ENCODE peak calls at places on chromosomes 6 and 20, in five cellular contexts. O is PC-9, V is fibroblast of lung, K is OCI-LY7, H is colonic mucosa. R is an unnamed sample.

GRCh38 chr6:108492131-108492766 is 68.5 kb upstream of the FOXO3 start:
- DNase-seq in O (peak; percentile 1), V (peak; percentile 54), K (peak; percentile 49), H (no peak), R (peak; percentile 15)

GRCh38 chr6:151616091-151616513 is 122.3 kb downstream of the CCDC170 start:
- DNase-seq in O (no peak), V (no peak), K (no peak), H (no peak), R (no peak)

GRCh38 chr6:81401970-81402690 is 350.4 kb downstream of the TENT5A start:
- DNase-seq in O (no peak), V (peak; percentile 90), K (no peak), H (no peak), R (peak; percentile 65)

GRCh38 chr6:99745651-99746050 is 139.0 kb downstream of the PRDM13 start:
- DNase-seq in O (peak; percentile 16), V (peak; percentile 37), K (no peak), H (no peak), R (peak; percentile 24)

GRCh38 chr6:27836783-27837635 is 75.2 kb downstream of the OR2B2 start:
- DNase-seq in O (no peak), V (peak; percentile 86), K (peak; percentile 91), H (peak; percentile 85), R (peak; percentile 92)

GRCh38 chr20:53138454-53139291 is 166.5 kb downstream of the TSHZ2 start:
- DNase-seq in O (no peak), V (peak; percentile 23), K (peak; percentile 52), H (no peak), R (no peak)

GRCh38 chr6:40597301-40597700 is 10.1 kb upstream of the LRFN2 start:
- DNase-seq in O (no peak), V (no peak), K (no peak), H (no peak), R (no peak)

GRCh38 chr6:111861321-111861938 is 11.8 kb downstream of the FYN start:
- DNase-seq in O (no peak), V (no peak), K (no peak), H (no peak), R (no peak)

GRCh38 chr20:25280051-25280573 is 32.2 kb downstream of the PYGB start:
- DNase-seq in O (no peak), V (no peak), K (peak; percentile 40), H (no peak), R (no peak)
- TF ChIP-seq CTCF in O (no peak), V (no peak), K (no peak), H (no peak), R (no peak)

GRCh38 chr6:157471077-157471686 is 90.2 kb downstream of the ZDHHC14 start:
- DNase-seq in O (no peak), V (no peak), K (no peak), H (no peak), R (no peak)
- TF ChIP-seq CTCF in O (no peak), V (no peak), K (no peak), H (no peak), R (no peak)

GRCh38 chr6:113122060-113122459 is 735.1 kb upstream of the MARCKS start:
- DNase-seq in O (peak; percentile 62), V (peak; percentile 99), K (no peak), H (no peak), R (peak; percentile 90)
- TF ChIP-seq CTCF in O (peak; percentile 63), V (no peak), K (no peak), H (no peak), R (peak; percentile 72)

GRCh38 chr6:137488736-137489409 is 5.3 kb downstream of the OLIG3 start:
- DNase-seq in O (no peak), V (no peak), K (no peak), H (no peak), R (no peak)
- TF ChIP-seq CTCF in O (no peak), V (no peak), K (no peak), H (no peak), R (no peak)

DNA sequence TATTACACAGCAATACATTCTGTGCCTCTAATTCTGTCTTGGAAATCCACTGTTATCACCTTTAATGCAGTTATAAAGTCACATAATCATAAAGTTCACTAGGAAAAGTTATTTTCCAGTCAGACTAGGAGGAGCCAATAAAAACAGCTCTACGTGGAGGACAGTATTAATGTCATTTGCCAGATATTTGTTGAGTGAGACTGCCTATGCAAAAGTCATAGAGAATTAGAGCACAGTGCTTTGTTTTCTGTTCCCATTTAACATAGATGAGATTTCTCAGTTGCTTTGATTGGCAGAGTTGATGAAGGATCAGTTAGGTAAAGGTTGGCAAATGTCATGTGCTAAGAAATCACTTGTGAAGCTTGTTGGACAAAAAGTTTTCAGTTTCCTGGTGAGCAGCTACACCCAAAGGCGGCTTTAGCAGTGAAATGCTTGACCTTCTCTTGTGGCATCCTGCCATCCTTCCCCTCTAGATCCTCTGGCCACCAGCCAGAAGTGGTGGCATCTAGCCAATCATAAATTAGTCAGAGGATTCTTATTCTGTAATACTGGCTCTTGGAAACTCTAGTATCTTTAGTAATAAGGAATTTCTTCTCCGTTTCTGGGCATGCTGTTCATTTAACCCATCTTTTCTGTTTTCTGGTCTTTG is 37.0 kb downstream of the BCKDHB start:
- DNase-seq in O (peak; percentile 88), V (peak; percentile 88), K (no peak), H (peak; percentile 66), R (peak; percentile 86)
- TF ChIP-seq CTCF in O (no peak), V (no peak), K (no peak), H (no peak), R (no peak)

DNA sequence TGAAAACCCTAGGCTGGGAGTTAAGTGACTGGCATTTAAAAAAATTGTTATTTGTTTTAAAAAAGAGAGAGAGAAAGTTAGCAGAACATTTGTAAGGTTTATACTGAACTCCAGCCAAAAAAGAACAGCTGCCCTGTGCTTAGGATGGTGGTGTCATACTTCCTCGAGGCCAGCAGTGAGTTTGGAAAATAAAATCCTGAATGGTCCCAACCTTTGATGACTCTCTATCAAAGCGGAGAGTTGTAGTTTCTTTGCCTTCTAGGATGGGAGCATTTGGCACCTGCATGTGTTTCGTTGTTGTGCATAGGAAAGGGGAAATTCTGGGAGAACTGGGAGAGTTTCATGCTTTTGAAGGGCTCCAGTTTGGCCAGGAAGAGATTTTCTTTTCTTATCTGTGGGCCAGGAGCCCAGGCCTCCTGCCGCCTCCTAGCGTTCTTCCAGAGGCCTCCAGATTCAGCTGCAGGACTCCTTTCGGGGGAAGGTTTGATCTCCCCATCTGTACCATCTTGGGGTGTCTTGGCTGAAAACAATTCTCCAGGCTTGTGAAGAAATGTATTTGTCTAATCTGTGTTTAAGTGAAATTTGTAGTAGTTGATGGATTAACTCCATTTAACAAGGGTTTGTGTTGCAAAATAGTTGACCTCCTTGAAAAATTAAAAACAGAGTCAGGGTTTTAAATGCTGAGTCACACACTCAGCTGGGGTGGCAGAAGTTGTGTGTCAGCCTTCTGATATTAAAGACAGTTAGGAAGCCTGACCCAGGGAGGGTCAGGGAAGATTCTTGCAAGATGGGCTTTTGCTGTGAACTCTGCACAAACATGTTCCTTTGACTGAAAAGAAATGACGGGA is 63.4 kb downstream of the TXNDC5 start:
- DNase-seq in O (no peak), V (peak; percentile 50), K (no peak), H (no peak), R (no peak)
- TF ChIP-seq CTCF in O (no peak), V (peak; percentile 29), K (no peak), H (no peak), R (no peak)

GRCh38 chr6:26543953-26544352 is 5.8 kb downstream of the HMGN4 start:
- DNase-seq in O (no peak), V (no peak), K (peak; percentile 48), H (no peak), R (no peak)
- TF ChIP-seq CTCF in O (peak; percentile 41), V (peak; percentile 28), K (peak; percentile 75), H (no peak), R (peak; percentile 68)

DNA sequence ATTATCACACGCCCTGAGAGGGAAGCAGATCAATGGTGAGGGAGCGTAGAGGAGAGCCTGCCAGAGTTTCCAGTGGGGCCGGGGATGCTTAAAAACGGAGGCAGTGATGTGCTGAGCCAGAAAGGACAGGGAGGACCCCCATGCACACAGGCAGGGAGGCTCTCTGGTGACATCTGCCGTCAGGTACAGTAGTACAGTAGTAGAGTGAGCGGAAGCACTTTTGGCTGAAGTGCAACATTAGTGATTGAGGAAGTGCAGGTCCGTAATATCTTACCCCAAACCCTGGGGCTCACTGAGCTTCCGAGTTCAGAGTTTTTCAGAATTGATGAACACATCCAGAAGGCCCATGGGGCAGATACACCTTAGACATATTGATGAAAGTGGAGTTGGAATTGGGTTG is 42.1 kb downstream of the GFRA4 start:
- DNase-seq in O (no peak), V (no peak), K (peak; percentile 12), H (no peak), R (no peak)
- TF ChIP-seq CTCF in O (no peak), V (no peak), K (peak; percentile 64), H (no peak), R (no peak)

DNA sequence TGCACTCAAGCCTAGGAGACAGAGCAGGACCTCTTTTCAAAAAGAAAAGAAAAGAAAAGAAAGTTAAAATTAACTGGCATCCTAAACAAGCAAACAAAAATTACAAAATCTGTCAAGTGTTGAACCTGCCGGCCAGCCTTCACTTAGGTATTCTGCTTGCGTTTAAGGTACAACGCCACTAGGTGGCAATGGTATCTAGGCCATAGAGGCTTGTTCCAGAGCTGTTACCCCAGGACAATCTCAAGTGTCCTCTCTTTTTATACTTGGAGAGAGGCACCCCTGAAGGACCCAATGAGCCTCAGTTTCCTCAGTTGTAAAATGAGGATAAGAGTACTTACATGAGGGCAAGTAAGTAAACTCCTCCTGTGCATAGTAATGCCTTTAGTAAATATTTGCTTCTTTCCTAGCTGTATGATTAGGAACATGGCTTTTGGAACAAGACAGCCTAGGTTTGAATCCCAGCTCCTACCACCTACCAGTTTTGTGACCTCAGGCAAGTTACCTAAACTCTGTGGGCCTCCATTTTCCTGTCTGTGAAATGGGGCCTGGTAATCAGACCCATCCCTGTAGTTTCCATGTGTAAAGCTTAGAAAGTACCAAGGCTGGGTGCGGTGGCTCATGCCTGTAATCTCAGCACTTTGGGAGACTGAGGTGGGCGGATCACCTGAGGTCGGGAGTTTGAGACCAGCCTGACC is 5.8 kb upstream of the PACSIN1 start:
- DNase-seq in O (no peak), V (peak; percentile 33), K (peak; percentile 81), H (peak; percentile 63), R (no peak)
- TF ChIP-seq CTCF in O (peak; percentile 86), V (peak; percentile 55), K (peak; percentile 96), H (peak; percentile 76), R (peak; percentile 77)

DNA sequence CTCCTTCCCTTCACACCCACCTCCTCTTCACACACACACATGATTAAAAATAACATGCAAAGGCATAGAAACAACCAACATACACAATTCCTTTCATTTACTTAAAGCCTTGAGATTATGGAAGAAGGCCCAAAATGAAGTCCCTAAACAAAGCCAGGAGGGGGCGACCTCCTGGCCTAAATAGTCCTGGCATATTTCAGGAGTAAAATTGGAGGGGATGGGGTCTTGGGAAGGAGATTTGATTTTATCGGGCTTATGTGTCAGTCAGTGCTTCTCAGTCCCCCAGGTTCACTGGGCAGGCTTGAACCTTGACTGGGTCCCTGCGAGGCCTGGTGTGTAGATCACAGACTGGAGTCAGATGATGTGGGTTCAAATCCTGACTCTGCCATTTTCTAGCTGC is 266.4 kb downstream of the SAMD5 start:
- DNase-seq in O (no peak), V (no peak), K (no peak), H (no peak), R (no peak)
- TF ChIP-seq CTCF in O (peak; percentile 33), V (no peak), K (peak; percentile 58), H (no peak), R (no peak)